ENCODE peak calls at places on chromosomes 16 and 17, in seven cellular contexts. One of them, this sample, is unnamed.

GRCh38 chr16:68404736-68405345 is 43.5 kb downstream of the SMPD3 start:
- DNase-seq in Daoy: no peak
- DNase-seq in ascending aorta: no peak
- DNase-seq in lower leg skin: no peak
- DNase-seq in AG08396: no peak
- DNase-seq in effector CD4-positive, alpha-beta T cell: no peak
- DNase-seq in Peyer's patch: no peak
- DNase-seq in this sample: no peak

GRCh38 chr17:9363440-9364350 is 211.9 kb downstream of the STX8 start:
- DNase-seq in lower leg skin: no peak
- DNase-seq in Daoy: peak; percentile 33
- DNase-seq in ascending aorta: no peak
- DNase-seq in effector CD4-positive, alpha-beta T cell: no peak
- DNase-seq in AG08396: no peak
- DNase-seq in Peyer's patch: no peak
- DNase-seq in this sample: no peak

GRCh38 chr16:17206712-17207111 is 264.0 kb downstream of the XYLT1 start:
- DNase-seq in Daoy: no peak
- DNase-seq in effector CD4-positive, alpha-beta T cell: no peak
- DNase-seq in lower leg skin: no peak
- DNase-seq in ascending aorta: no peak
- DNase-seq in AG08396: no peak
- DNase-seq in Peyer's patch: no peak
- DNase-seq in this sample: no peak

GRCh38 chr17:31859487-31860008 is 504 bp upstream of the COPRS start:
- DNase-seq in lower leg skin: no peak
- DNase-seq in Daoy: no peak
- DNase-seq in ascending aorta: no peak
- DNase-seq in Peyer's patch: no peak
- DNase-seq in effector CD4-positive, alpha-beta T cell: no peak
- DNase-seq in AG08396: no peak
- DNase-seq in this sample: no peak

GRCh38 chr17:6366144-6366755 is 68.7 kb downstream of the AIPL1 start:
- DNase-seq in effector CD4-positive, alpha-beta T cell: no peak
- DNase-seq in Daoy: peak; percentile 76
- DNase-seq in lower leg skin: peak; percentile 29
- DNase-seq in AG08396: peak; percentile 18
- DNase-seq in ascending aorta: no peak
- DNase-seq in Peyer's patch: no peak
- DNase-seq in this sample: no peak

GRCh38 chr16:29290631-29291247 is 115.8 kb downstream of the NPIPB11 start:
- DNase-seq in AG08396: peak; percentile 87
- DNase-seq in Daoy: peak; percentile 98
- DNase-seq in Peyer's patch: peak; percentile 97
- DNase-seq in lower leg skin: peak; percentile 99
- DNase-seq in ascending aorta: peak; percentile 98
- DNase-seq in effector CD4-positive, alpha-beta T cell: peak; percentile 39
- DNase-seq in this sample: peak; percentile 96

GRCh38 chr17:7042507-7043194 is 1.2 kb downstream of the SLC16A11 start:
- DNase-seq in Daoy: no peak
- DNase-seq in AG08396: no peak
- DNase-seq in effector CD4-positive, alpha-beta T cell: peak; percentile 29
- DNase-seq in ascending aorta: no peak
- DNase-seq in lower leg skin: no peak
- DNase-seq in Peyer's patch: no peak
- DNase-seq in this sample: no peak

GRCh38 chr16:86220552-86220951 is 289.8 kb upstream of the FOXF1 start:
- DNase-seq in AG08396: no peak
- DNase-seq in ascending aorta: no peak
- DNase-seq in effector CD4-positive, alpha-beta T cell: no peak
- DNase-seq in lower leg skin: no peak
- DNase-seq in Daoy: no peak
- DNase-seq in Peyer's patch: no peak
- DNase-seq in this sample: no peak

GRCh38 chr16:47888142-47888541 is 267.7 kb downstream of the ABCC12 start:
- DNase-seq in ascending aorta: no peak
- DNase-seq in Daoy: peak; percentile 67
- DNase-seq in Peyer's patch: no peak
- DNase-seq in effector CD4-positive, alpha-beta T cell: no peak
- DNase-seq in lower leg skin: no peak
- DNase-seq in AG08396: peak; percentile 54
- DNase-seq in this sample: no peak

GRCh38 chr17:69967910-69968411 is 107.1 kb upstream of the KCNJ16 start:
- DNase-seq in AG08396: peak; percentile 66
- DNase-seq in Daoy: peak; percentile 73
- DNase-seq in ascending aorta: no peak
- DNase-seq in Peyer's patch: no peak
- DNase-seq in lower leg skin: no peak
- DNase-seq in effector CD4-positive, alpha-beta T cell: no peak
- DNase-seq in this sample: no peak

GRCh38 chr16:86024210-86024609 is 125.2 kb downstream of the IRF8 start:
- DNase-seq in Daoy: no peak
- DNase-seq in Peyer's patch: no peak
- DNase-seq in effector CD4-positive, alpha-beta T cell: no peak
- DNase-seq in AG08396: no peak
- DNase-seq in lower leg skin: no peak
- DNase-seq in ascending aorta: no peak
- DNase-seq in this sample: no peak

GRCh38 chr17:39104046-39104445 is 47.4 kb downstream of the PLXDC1 start:
- DNase-seq in AG08396: no peak
- DNase-seq in Peyer's patch: no peak
- DNase-seq in lower leg skin: no peak
- DNase-seq in ascending aorta: no peak
- DNase-seq in Daoy: no peak
- DNase-seq in effector CD4-positive, alpha-beta T cell: no peak
- DNase-seq in this sample: no peak

GRCh38 chr17:38893612-38894011 is 23.8 kb downstream of the LASP1 start:
- DNase-seq in Daoy: no peak
- DNase-seq in AG08396: no peak
- DNase-seq in Peyer's patch: no peak
- DNase-seq in ascending aorta: peak; percentile 75
- DNase-seq in lower leg skin: no peak
- DNase-seq in effector CD4-positive, alpha-beta T cell: no peak
- DNase-seq in this sample: no peak

GRCh38 chr16:70706948-70707465 is 21.2 kb upstream of the MTSS2 start:
- DNase-seq in Daoy: peak; percentile 51
- DNase-seq in lower leg skin: no peak
- DNase-seq in AG08396: peak; percentile 84
- DNase-seq in ascending aorta: no peak
- DNase-seq in effector CD4-positive, alpha-beta T cell: no peak
- DNase-seq in Peyer's patch: no peak
- DNase-seq in this sample: peak; percentile 45

GRCh38 chr16:83842755-83843507 is 35.2 kb downstream of the HSBP1 start:
- DNase-seq in effector CD4-positive, alpha-beta T cell: no peak
- DNase-seq in Peyer's patch: peak; percentile 66
- DNase-seq in ascending aorta: no peak
- DNase-seq in AG08396: no peak
- DNase-seq in lower leg skin: peak; percentile 53
- DNase-seq in Daoy: no peak
- DNase-seq in this sample: no peak

GRCh38 chr17:41655611-41656111 is 31.3 kb upstream of the KRT17 start:
- DNase-seq in Daoy: peak; percentile 46
- DNase-seq in ascending aorta: no peak
- DNase-seq in lower leg skin: peak; percentile 96
- DNase-seq in Peyer's patch: peak; percentile 93
- DNase-seq in AG08396: no peak
- DNase-seq in effector CD4-positive, alpha-beta T cell: no peak
- DNase-seq in this sample: peak; percentile 98

GRCh38 chr16:86816930-86817625 is 238.7 kb downstream of the FOXL1 start:
- DNase-seq in effector CD4-positive, alpha-beta T cell: no peak
- DNase-seq in ascending aorta: no peak
- DNase-seq in lower leg skin: peak; percentile 28
- DNase-seq in Daoy: no peak
- DNase-seq in AG08396: no peak
- DNase-seq in Peyer's patch: no peak
- DNase-seq in this sample: no peak

GRCh38 chr17:77728022-77728671 is 230.4 kb upstream of the TNRC6C start:
- DNase-seq in ascending aorta: peak; percentile 58
- DNase-seq in Daoy: no peak
- DNase-seq in Peyer's patch: no peak
- DNase-seq in lower leg skin: peak; percentile 76
- DNase-seq in AG08396: peak; percentile 8
- DNase-seq in effector CD4-positive, alpha-beta T cell: no peak
- DNase-seq in this sample: peak; percentile 54

GRCh38 chr16:81432899-81433560 is 11.6 kb upstream of the CMIP start:
- DNase-seq in ascending aorta: no peak
- DNase-seq in Peyer's patch: no peak
- DNase-seq in Daoy: no peak
- DNase-seq in lower leg skin: no peak
- DNase-seq in effector CD4-positive, alpha-beta T cell: no peak
- DNase-seq in AG08396: no peak
- DNase-seq in this sample: no peak